ENCODE peak calls at places on chromosomes 4 and X, in four cellular contexts. One of them, this sample, is unnamed.

GRCh38 chr4:158500054-158500453 is 21.6 kb upstream of the RXFP1 start:
- DNase-seq in brain microvascular endothelial cell: no peak
- DNase-seq in psoas muscle: no peak
- DNase-seq in OCI-LY7: no peak
- DNase-seq in this sample: no peak

GRCh38 chr4:158760866-158761265 is 8.0 kb upstream of the FNIP2 start:
- DNase-seq in brain microvascular endothelial cell: peak
- DNase-seq in psoas muscle: no peak
- DNase-seq in OCI-LY7: no peak
- DNase-seq in this sample: no peak

GRCh38 chr4:13872145-13872544 is 244.6 kb upstream of the BOD1L1 start:
- DNase-seq in brain microvascular endothelial cell: no peak
- DNase-seq in psoas muscle: no peak
- DNase-seq in OCI-LY7: no peak
- DNase-seq in this sample: no peak

GRCh38 chr4:7362341-7362740 is 72.4 kb downstream of the PSAPL1 start:
- DNase-seq in brain microvascular endothelial cell: no peak
- DNase-seq in psoas muscle: no peak
- DNase-seq in OCI-LY7: no peak
- DNase-seq in this sample: no peak

GRCh38 chr4:4780634-4781287 is 78.7 kb upstream of the MSX1 start:
- DNase-seq in brain microvascular endothelial cell: peak
- DNase-seq in psoas muscle: no peak
- DNase-seq in OCI-LY7: no peak
- DNase-seq in this sample: no peak

GRCh38 chr4:154559141-154559841 is 3.5 kb upstream of the FGB start:
- DNase-seq in brain microvascular endothelial cell: peak
- DNase-seq in psoas muscle: no peak
- DNase-seq in OCI-LY7: peak
- DNase-seq in this sample: no peak

GRCh38 chr4:7876096-7876993 is 63.3 kb downstream of the AFAP1 start:
- DNase-seq in brain microvascular endothelial cell: peak
- DNase-seq in psoas muscle: no peak
- DNase-seq in OCI-LY7: no peak
- DNase-seq in this sample: no peak

GRCh38 chrX:77493677-77494553 is 46.7 kb downstream of the FGF16 start:
- DNase-seq in brain microvascular endothelial cell: peak
- DNase-seq in psoas muscle: no peak
- DNase-seq in OCI-LY7: no peak
- DNase-seq in this sample: no peak

GRCh38 chrX:17414839-17415238 is 39.8 kb downstream of the NHS start:
- DNase-seq in brain microvascular endothelial cell: no peak
- DNase-seq in psoas muscle: no peak
- DNase-seq in OCI-LY7: no peak
- DNase-seq in this sample: no peak

GRCh38 chr4:76212301-76212700 is 1.3 kb downstream of the SCARB2 start:
- DNase-seq in brain microvascular endothelial cell: peak
- DNase-seq in psoas muscle: no peak
- DNase-seq in OCI-LY7: no peak
- DNase-seq in this sample: no peak
- H3K27ac ChIP-seq in brain microvascular endothelial cell: peak
- H3K27ac ChIP-seq in psoas muscle: peak
- H3K27ac ChIP-seq in OCI-LY7: no peak
- H3K27ac ChIP-seq in this sample: peak

GRCh38 chrX:24341795-24342194 is 18.6 kb upstream of the SUPT20HL1 start:
- DNase-seq in brain microvascular endothelial cell: peak
- DNase-seq in psoas muscle: no peak
- DNase-seq in OCI-LY7: no peak
- DNase-seq in this sample: no peak
- H3K27ac ChIP-seq in brain microvascular endothelial cell: no peak
- H3K27ac ChIP-seq in psoas muscle: no peak
- H3K27ac ChIP-seq in OCI-LY7: no peak
- H3K27ac ChIP-seq in this sample: no peak

GRCh38 chr4:24656906-24657305 is 72.6 kb upstream of the DHX15 start:
- DNase-seq in brain microvascular endothelial cell: no peak
- DNase-seq in psoas muscle: no peak
- DNase-seq in OCI-LY7: no peak
- DNase-seq in this sample: no peak
- H3K27ac ChIP-seq in brain microvascular endothelial cell: no peak
- H3K27ac ChIP-seq in psoas muscle: no peak
- H3K27ac ChIP-seq in OCI-LY7: no peak
- H3K27ac ChIP-seq in this sample: no peak

DNA sequence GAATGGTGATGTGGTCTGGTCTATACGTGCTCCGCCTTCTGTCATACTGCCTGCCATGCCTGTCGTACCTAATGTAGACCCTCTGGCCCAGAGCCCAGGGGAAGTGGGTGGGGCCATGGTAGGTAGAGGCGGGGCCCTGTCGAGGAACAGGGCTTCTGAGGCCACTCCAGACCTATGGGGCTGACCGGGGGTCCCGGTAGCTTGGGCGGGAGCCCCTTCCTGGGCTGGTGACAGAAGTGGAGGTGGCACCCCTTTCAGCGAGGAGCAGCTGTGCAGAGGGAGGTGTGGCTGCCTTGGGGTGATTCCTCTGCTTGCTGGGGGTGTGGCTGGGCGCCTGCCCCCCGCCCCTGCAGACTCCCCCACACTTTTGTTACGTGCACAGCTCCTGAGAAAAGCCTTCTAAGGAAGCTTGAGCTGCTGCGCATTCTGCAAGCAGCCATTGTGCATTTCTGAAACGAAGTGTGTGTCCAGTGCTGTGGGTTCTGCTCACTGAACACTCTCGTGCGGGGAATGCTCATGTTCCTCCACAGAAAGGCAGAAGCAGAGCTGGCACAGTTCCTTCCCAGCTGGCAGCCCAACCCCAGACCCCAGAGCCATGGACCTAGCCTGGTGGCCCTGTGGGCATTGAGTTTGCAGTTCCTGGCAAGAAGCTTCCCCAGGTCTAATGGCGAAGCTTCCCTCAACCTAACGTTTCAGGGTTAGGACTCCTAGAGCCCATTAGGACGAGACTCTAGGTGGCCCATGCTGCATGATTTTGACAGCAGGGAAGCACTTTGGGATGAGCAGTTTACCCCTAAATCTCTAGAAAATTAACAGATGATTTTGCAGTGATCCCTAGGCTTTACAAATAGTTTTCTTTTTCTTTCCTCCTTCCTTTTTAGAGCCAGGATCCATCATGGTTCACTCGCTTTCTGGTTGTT is 72.7 kb upstream of the HGFAC start:
- DNase-seq in brain microvascular endothelial cell: no peak
- DNase-seq in psoas muscle: no peak
- DNase-seq in OCI-LY7: no peak
- DNase-seq in this sample: no peak
- H3K27ac ChIP-seq in brain microvascular endothelial cell: peak
- H3K27ac ChIP-seq in psoas muscle: no peak
- H3K27ac ChIP-seq in OCI-LY7: no peak
- H3K27ac ChIP-seq in this sample: peak

GRCh38 chrX:48071064-48071985 is at the start of gene ZNF630:
- DNase-seq in brain microvascular endothelial cell: peak
- DNase-seq in psoas muscle: peak
- DNase-seq in OCI-LY7: peak
- DNase-seq in this sample: peak
- H3K27ac ChIP-seq in brain microvascular endothelial cell: peak
- H3K27ac ChIP-seq in psoas muscle: peak
- H3K27ac ChIP-seq in OCI-LY7: peak
- H3K27ac ChIP-seq in this sample: peak

GRCh38 chrX:120486786-120487185 is 17.7 kb upstream of the LAMP2 start:
- DNase-seq in brain microvascular endothelial cell: no peak
- DNase-seq in psoas muscle: no peak
- DNase-seq in OCI-LY7: no peak
- DNase-seq in this sample: no peak
- H3K27ac ChIP-seq in brain microvascular endothelial cell: no peak
- H3K27ac ChIP-seq in psoas muscle: peak
- H3K27ac ChIP-seq in OCI-LY7: no peak
- H3K27ac ChIP-seq in this sample: no peak

DNA sequence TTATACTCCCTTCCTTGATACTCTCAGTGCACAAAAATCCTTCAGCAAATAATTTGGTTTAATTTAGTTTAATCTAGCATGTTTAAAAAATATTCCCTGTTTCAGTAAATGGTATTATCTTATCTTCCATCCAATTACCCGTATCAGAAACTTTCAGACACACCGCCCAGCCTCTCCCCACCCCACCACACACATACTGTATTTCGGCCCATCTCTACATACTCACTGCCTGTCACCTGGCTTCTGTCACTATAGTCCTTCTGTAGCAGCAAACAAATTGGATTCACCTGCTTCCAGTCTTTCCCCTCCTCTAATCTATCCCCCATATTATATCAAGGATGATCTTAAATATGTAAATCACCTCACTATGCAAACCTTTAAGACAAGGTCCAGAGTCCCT is 24.8 kb upstream of the GAB1 start:
- DNase-seq in brain microvascular endothelial cell: no peak
- DNase-seq in psoas muscle: no peak
- DNase-seq in OCI-LY7: no peak
- DNase-seq in this sample: no peak
- H3K27ac ChIP-seq in brain microvascular endothelial cell: no peak
- H3K27ac ChIP-seq in psoas muscle: no peak
- H3K27ac ChIP-seq in OCI-LY7: no peak
- H3K27ac ChIP-seq in this sample: no peak

GRCh38 chr4:2047781-2048581 is 11.1 kb upstream of the NAT8L start:
- DNase-seq in brain microvascular endothelial cell: no peak
- DNase-seq in psoas muscle: no peak
- DNase-seq in OCI-LY7: no peak
- DNase-seq in this sample: no peak

GRCh38 chr4:2048831-2049230 is 10.3 kb upstream of the NAT8L start:
- DNase-seq in brain microvascular endothelial cell: no peak
- DNase-seq in psoas muscle: no peak
- DNase-seq in OCI-LY7: no peak
- DNase-seq in this sample: no peak

GRCh38 chr4:2049811-2050210 is 9.3 kb upstream of the NAT8L start:
- DNase-seq in brain microvascular endothelial cell: no peak
- DNase-seq in psoas muscle: no peak
- DNase-seq in OCI-LY7: no peak
- DNase-seq in this sample: no peak

GRCh38 chr4:2049381-2049780 is 9.7 kb upstream of the NAT8L start:
- DNase-seq in brain microvascular endothelial cell: no peak
- DNase-seq in psoas muscle: no peak
- DNase-seq in OCI-LY7: no peak
- DNase-seq in this sample: no peak

DNA sequence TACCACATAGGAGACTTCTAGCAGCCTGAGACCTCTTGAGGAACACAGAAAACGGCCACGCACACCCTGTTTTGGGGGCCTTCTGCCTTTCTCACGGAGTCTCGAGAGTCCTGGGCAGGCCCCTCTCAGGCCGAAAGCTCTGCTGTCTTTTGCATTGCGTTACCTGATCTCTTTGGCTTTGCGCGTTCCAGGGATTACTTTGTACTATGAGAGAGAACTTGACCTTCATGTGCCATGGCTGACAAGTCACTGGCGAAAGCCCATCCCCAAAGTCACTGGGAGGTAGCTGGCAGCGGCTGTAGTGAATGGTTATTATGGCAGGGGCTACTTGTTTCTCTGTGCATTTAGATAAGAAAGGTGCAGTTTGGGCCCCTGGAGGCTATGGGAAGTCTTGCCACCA is 8.0 kb upstream of the NAT8L start:
- DNase-seq in brain microvascular endothelial cell: no peak
- DNase-seq in psoas muscle: no peak
- DNase-seq in OCI-LY7: no peak
- DNase-seq in this sample: no peak
- H3K27ac ChIP-seq in brain microvascular endothelial cell: no peak
- H3K27ac ChIP-seq in psoas muscle: peak
- H3K27ac ChIP-seq in OCI-LY7: no peak
- H3K27ac ChIP-seq in this sample: no peak

DNA sequence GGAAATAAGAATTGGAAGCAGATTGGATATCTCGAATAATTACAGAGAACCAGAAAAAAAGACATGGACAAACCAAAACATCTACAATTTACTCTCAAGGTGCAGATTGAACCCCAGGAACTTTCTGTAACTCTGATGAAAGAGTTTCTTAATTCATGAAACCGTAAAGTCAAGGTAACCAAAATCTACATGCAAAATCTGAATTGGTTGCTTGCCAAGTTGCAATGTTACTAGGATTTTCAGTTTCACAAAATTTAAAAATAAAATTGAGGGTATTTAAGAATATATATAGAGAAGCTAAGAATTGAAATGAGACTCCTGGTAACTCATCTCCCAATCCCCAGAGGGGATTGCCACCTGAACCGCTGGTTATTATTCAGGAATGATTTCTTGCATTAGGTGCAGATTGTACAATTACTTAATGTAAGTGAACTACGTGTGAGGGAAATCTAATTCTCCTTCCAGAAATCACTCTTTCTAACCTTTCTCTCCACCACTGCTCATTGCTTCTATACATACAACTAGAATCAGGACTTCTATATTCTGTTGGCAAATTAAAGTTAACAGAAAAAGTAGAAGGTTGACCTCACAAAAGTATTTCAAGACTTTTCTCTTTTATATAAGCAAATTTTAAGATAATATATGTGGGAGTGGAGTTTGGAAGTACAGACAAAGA is 221.5 kb upstream of the NDST4 start:
- DNase-seq in brain microvascular endothelial cell: no peak
- DNase-seq in psoas muscle: no peak
- DNase-seq in OCI-LY7: no peak
- DNase-seq in this sample: no peak
- H3K27ac ChIP-seq in brain microvascular endothelial cell: no peak
- H3K27ac ChIP-seq in psoas muscle: no peak
- H3K27ac ChIP-seq in OCI-LY7: no peak
- H3K27ac ChIP-seq in this sample: no peak

GRCh38 chrX:153473126-153473525 is 2.8 kb upstream of the HAUS7 start:
- DNase-seq in brain microvascular endothelial cell: no peak
- DNase-seq in psoas muscle: no peak
- DNase-seq in OCI-LY7: no peak
- DNase-seq in this sample: no peak
- H3K27ac ChIP-seq in brain microvascular endothelial cell: no peak
- H3K27ac ChIP-seq in psoas muscle: no peak
- H3K27ac ChIP-seq in OCI-LY7: no peak
- H3K27ac ChIP-seq in this sample: no peak

This sample was measured in caudate nucleus.